ENCODE peak calls at places on chromosomes 6 and 20, in six cellular contexts. One of them, this sample, is unnamed.

GRCh38 chr6:142746524-142746923 is 198.5 kb downstream of the HIVEP2 start:
- DNase-seq in H9: peak; percentile 63
- DNase-seq in hepatocyte: peak; percentile 16
- DNase-seq in GM23248: no peak
- DNase-seq in GM23338: peak; percentile 87
- DNase-seq in K562: peak; percentile 18
- DNase-seq in this sample: peak; percentile 35

GRCh38 chr6:72363844-72364740 is 257.8 kb upstream of the KCNQ5 start:
- DNase-seq in H9: no peak
- DNase-seq in hepatocyte: peak; percentile 51
- DNase-seq in GM23248: peak; percentile 95
- DNase-seq in GM23338: no peak
- DNase-seq in K562: no peak
- DNase-seq in this sample: no peak

GRCh38 chr6:3151705-3152104 is 5.6 kb downstream of the TUBB2A start:
- DNase-seq in H9: no peak
- DNase-seq in hepatocyte: no peak
- DNase-seq in GM23248: no peak
- DNase-seq in GM23338: no peak
- DNase-seq in K562: no peak
- DNase-seq in this sample: no peak

GRCh38 chr6:160431231-160431630 is 83.1 kb downstream of the SLC22A3 start:
- DNase-seq in H9: no peak
- DNase-seq in hepatocyte: peak; percentile 78
- DNase-seq in GM23248: peak; percentile 78
- DNase-seq in GM23338: no peak
- DNase-seq in K562: no peak
- DNase-seq in this sample: no peak

GRCh38 chr6:150302801-150303138 is 66.0 kb upstream of the IYD start:
- DNase-seq in H9: no peak
- DNase-seq in hepatocyte: no peak
- DNase-seq in GM23248: no peak
- DNase-seq in GM23338: no peak
- DNase-seq in K562: no peak
- DNase-seq in this sample: no peak

GRCh38 chr20:16018881-16019280 is 554.4 kb downstream of the KIF16B start:
- DNase-seq in H9: no peak
- DNase-seq in hepatocyte: no peak
- DNase-seq in GM23248: no peak
- DNase-seq in GM23338: no peak
- DNase-seq in K562: no peak
- DNase-seq in this sample: no peak

GRCh38 chr6:55040102-55040848 is 134.0 kb upstream of the HCRTR2 start:
- DNase-seq in H9: no peak
- DNase-seq in hepatocyte: no peak
- DNase-seq in GM23248: peak; percentile 88
- DNase-seq in GM23338: no peak
- DNase-seq in K562: no peak
- DNase-seq in this sample: no peak

GRCh38 chr20:32285082-32285620 is 7.7 kb downstream of the KIF3B start:
- DNase-seq in H9: no peak
- DNase-seq in hepatocyte: no peak
- DNase-seq in GM23248: no peak
- DNase-seq in GM23338: no peak
- DNase-seq in K562: no peak
- DNase-seq in this sample: no peak

GRCh38 chr6:144919573-144919972 is 634.4 kb downstream of the UTRN start:
- DNase-seq in H9: no peak
- DNase-seq in hepatocyte: no peak
- DNase-seq in GM23248: no peak
- DNase-seq in GM23338: peak; percentile 31
- DNase-seq in K562: no peak
- DNase-seq in this sample: no peak

GRCh38 chr6:144922120-144922722 is 637.1 kb downstream of the UTRN start:
- DNase-seq in H9: no peak
- DNase-seq in hepatocyte: peak; percentile 30
- DNase-seq in GM23248: peak; percentile 92
- DNase-seq in GM23338: no peak
- DNase-seq in K562: no peak
- DNase-seq in this sample: no peak

GRCh38 chr6:144920391-144920983 is 635.4 kb downstream of the UTRN start:
- DNase-seq in H9: no peak
- DNase-seq in hepatocyte: no peak
- DNase-seq in GM23248: peak; percentile 37
- DNase-seq in GM23338: no peak
- DNase-seq in K562: no peak
- DNase-seq in this sample: no peak

GRCh38 chr6:144918073-144918472 is 632.9 kb downstream of the UTRN start:
- DNase-seq in H9: no peak
- DNase-seq in hepatocyte: no peak
- DNase-seq in GM23248: no peak
- DNase-seq in GM23338: no peak
- DNase-seq in K562: no peak
- DNase-seq in this sample: no peak

DNA sequence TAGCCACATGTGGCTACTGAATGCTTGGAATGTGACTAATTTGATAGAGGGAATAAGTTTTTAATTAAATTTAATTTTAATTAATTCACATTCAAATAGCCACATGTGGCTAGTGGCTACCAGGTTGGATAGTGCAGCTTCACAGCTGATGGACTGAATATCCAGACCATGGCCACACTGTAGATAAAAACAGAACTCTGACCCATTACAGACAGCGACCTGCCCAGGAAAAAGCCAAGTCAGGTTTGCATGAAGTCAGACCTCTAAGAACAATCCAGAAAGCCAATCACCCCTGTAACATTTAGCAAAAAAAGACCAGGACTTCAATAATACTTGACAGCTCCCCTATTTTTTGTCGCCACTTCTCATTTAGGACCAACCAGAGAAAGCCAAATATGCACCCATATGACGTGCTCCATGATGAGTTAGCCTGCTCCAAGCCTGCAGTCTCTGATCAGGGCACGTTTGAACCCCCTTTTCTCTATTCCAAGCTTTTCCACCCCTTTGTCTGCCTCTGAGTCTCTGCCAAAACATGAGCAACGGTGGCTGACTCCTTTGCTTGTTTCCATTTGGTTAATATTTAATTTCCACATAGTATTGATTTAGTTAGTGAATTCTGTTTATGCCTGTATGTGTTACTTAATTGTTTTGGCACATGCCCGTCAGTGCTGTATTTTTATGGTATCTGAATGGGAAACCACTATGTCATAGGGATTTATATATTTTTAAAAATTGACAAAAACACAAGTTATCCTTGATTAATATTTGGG is 636.3 kb downstream of the UTRN start:
- DNase-seq in H9: no peak
- DNase-seq in hepatocyte: no peak
- DNase-seq in GM23248: peak; percentile 16
- DNase-seq in GM23338: no peak
- DNase-seq in K562: no peak
- DNase-seq in this sample: no peak
- H3K4me2 ChIP-seq in H9: no peak overlapping the region
- H3K4me2 ChIP-seq in hepatocyte: peak overlapping the region; percentile 45
- H3K4me2 ChIP-seq in GM23248: no peak overlapping the region
- H3K4me2 ChIP-seq in GM23338: no peak overlapping the region
- H3K4me2 ChIP-seq in K562: no peak overlapping the region
- H3K4me2 ChIP-seq in this sample: no peak overlapping the region

DNA sequence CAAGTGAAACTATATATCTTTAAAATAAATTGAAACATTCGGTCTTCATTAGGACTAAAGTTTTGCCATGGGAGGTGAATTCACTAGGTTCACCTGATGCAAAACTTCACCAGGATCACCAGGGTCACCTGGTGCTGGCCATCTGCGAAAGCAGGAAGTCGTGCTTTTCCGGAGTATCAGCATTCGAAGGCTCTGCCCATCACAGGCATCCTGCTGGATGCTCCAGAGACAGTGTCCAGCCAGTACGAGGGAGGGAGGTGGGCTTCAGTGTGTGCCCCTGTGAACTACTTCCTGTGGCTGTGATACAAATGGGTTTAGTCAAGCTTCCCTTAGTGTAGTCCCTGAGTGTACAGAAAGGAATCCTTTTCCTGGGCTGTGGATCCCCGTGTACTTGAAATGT is 3.4 kb upstream of the RPS6KA2 start:
- DNase-seq in H9: no peak
- DNase-seq in hepatocyte: no peak
- DNase-seq in GM23248: no peak
- DNase-seq in GM23338: no peak
- DNase-seq in K562: no peak
- DNase-seq in this sample: no peak
- H3K4me2 ChIP-seq in H9: no peak overlapping the region
- H3K4me2 ChIP-seq in hepatocyte: no peak overlapping the region
- H3K4me2 ChIP-seq in GM23248: no peak overlapping the region
- H3K4me2 ChIP-seq in GM23338: no peak overlapping the region
- H3K4me2 ChIP-seq in K562: no peak overlapping the region
- H3K4me2 ChIP-seq in this sample: no peak overlapping the region

GRCh38 chr6:17349437-17349836 is 44.0 kb upstream of the CAP2 start:
- DNase-seq in H9: no peak
- DNase-seq in hepatocyte: no peak
- DNase-seq in GM23248: peak; percentile 34
- DNase-seq in GM23338: no peak
- DNase-seq in K562: no peak
- DNase-seq in this sample: no peak
- H3K4me2 ChIP-seq in H9: no peak overlapping the region
- H3K4me2 ChIP-seq in hepatocyte: no peak overlapping the region
- H3K4me2 ChIP-seq in GM23248: no peak overlapping the region
- H3K4me2 ChIP-seq in GM23338: no peak overlapping the region
- H3K4me2 ChIP-seq in K562: no peak overlapping the region
- H3K4me2 ChIP-seq in this sample: no peak overlapping the region

GRCh38 chr6:18596529-18596835 is 209.3 kb downstream of the RNF144B start:
- DNase-seq in H9: no peak
- DNase-seq in hepatocyte: no peak
- DNase-seq in GM23248: no peak
- DNase-seq in GM23338: no peak
- DNase-seq in K562: no peak
- DNase-seq in this sample: no peak
- H3K4me2 ChIP-seq in H9: no peak overlapping the region
- H3K4me2 ChIP-seq in hepatocyte: peak overlapping the region; percentile 29
- H3K4me2 ChIP-seq in GM23248: peak overlapping the region; percentile 63
- H3K4me2 ChIP-seq in GM23338: no peak overlapping the region
- H3K4me2 ChIP-seq in K562: no peak overlapping the region
- H3K4me2 ChIP-seq in this sample: no peak overlapping the region

This sample was measured in neuronal stem cell.